ENCODE peak calls at places on chromosomes 11 and 22, in seven cellular contexts. B, W, F, C, D, J and M are unnamed samples.

GRCh38 chr11:134331565-134332188 is at the start of gene GLB1L2:
- DNase-seq in J (no peak), B (peak; percentile 77), D (peak; percentile 94), W (no peak), C (peak; percentile 38), F (peak; percentile 74), M (peak; percentile 91)

GRCh38 chr11:74025467-74026166 is 16.7 kb upstream of the UCP3 start:
- DNase-seq in J (peak; percentile 34), C (peak; percentile 19), F (no peak), B (no peak), W (no peak), D (no peak), M (no peak)

GRCh38 chr22:47292546-47293320 is 530.3 kb downstream of the TBC1D22A start:
- DNase-seq in W (no peak), F (no peak), C (peak; percentile 22), B (no peak), D (peak; percentile 17), J (peak; percentile 58), M (no peak)

GRCh38 chr22:38850941-38851849 is 7.4 kb upstream of the NPTXR start:
- DNase-seq in C (peak; percentile 60), B (no peak), F (no peak), D (no peak), W (no peak), J (peak; percentile 60), M (no peak)

GRCh38 chr11:40508307-40508706 is 951.1 kb downstream of the LRRC4C start:
- DNase-seq in C (no peak), W (no peak), J (no peak), D (no peak), F (no peak), B (no peak), M (no peak)

GRCh38 chr22:35568751-35569725 is 28.4 kb downstream of the RASD2 start:
- DNase-seq in W (no peak), D (no peak), J (peak; percentile 54), F (no peak), C (peak; percentile 32), B (no peak), M (no peak)

GRCh38 chr11:104033134-104033533 is 3.3 kb upstream of the DDI1 start:
- DNase-seq in J (peak; percentile 63), B (no peak), F (no peak), W (peak; percentile 56), C (peak; percentile 92), D (peak; percentile 72), M (no peak)

GRCh38 chr11:64516226-64516625 is 74.8 kb upstream of the SLC22A12 start:
- DNase-seq in J (no peak), W (no peak), D (no peak), F (no peak), C (no peak), B (no peak), M (no peak)

DNA sequence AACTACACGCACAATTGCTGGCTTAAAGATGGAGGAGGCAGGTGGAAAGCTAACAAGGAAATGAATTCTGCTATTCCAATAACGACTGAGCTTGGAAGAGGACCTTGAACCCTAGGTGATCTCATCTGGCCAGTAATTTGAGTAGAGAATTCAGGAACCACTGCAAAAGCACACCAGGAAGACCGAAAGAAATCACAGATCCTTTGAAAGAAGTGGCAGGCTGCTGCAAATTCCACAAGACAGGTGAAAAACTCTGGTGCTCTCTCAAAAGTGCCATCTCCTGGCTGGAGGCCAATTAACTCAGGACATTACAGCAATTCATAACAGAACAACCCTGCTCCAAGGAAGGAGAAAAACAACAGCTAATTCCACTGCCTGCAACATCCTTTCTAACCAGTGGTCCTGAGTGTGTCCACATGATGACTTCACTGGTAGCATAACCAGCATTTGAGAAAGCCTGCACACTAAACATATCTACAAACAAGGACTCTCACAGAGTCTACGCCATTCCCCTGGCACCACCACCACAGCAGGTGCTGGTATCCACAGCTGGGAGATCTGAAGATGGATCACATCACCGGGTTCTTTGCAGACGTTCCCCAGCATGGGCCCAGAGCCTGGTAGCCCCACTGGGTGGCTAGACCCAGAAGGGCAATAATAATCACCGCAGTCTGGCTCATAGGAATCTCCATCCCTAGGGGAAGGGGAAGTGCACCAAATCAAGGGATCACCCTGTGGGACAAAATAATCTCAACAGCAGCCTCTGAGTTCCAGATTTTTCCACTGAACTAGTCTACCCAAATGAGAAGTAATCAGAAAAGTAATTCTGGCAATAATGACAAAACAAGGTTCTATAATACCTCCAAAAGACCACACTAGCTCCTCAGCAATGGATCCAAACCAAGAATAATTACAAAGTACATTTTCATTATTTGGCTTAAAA is 44.9 kb upstream of the CLTCL1 start:
- DNase-seq in C (no peak), D (no peak), B (no peak), W (no peak), J (no peak), F (no peak), M (no peak)
- TF ChIP-seq CTCF in C (no peak), D (no peak), B (no peak), W (no peak), J (no peak), F (no peak), M (no peak)

GRCh38 chr22:25817092-25817943 is 75.3 kb downstream of the MYO18B start:
- DNase-seq in W (no peak), D (no peak), C (no peak), F (no peak), J (no peak), B (no peak), M (no peak)

GRCh38 chr22:25816522-25817059 is 74.6 kb downstream of the MYO18B start:
- DNase-seq in W (no peak), C (no peak), F (no peak), B (no peak), D (no peak), J (no peak), M (no peak)

GRCh38 chr22:25815561-25815960 is 73.6 kb downstream of the MYO18B start:
- DNase-seq in F (no peak), C (no peak), J (no peak), B (no peak), W (no peak), D (no peak), M (no peak)

GRCh38 chr22:25822344-25822743 is 80.4 kb downstream of the MYO18B start:
- DNase-seq in C (no peak), D (no peak), F (no peak), W (no peak), J (no peak), B (no peak), M (no peak)

DNA sequence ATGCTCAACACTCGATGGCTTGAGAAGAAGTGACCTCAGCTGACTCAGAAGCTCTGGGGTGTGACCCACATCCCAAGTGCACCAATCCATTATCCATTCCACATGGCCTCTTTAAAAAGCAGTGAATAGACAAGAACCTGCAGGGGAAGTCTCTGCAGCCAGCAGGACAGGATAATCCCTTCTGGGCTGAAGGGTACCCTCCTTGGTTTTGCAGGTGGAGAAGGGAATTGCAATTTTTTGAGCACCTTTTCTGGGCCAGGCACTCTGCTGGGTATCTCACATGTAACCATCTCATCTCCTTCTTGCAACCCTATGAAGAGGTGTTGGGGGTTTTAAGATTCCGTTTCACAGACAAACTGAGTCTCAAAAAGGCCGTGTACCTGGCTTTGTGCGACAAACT is 76.6 kb downstream of the MYO18B start:
- DNase-seq in F (no peak), B (no peak), C (no peak), J (no peak), D (no peak), W (no peak), M (no peak)
- TF ChIP-seq CTCF in F (no peak), B (no peak), C (no peak), J (no peak), D (no peak), W (no peak), M (no peak)

DNA sequence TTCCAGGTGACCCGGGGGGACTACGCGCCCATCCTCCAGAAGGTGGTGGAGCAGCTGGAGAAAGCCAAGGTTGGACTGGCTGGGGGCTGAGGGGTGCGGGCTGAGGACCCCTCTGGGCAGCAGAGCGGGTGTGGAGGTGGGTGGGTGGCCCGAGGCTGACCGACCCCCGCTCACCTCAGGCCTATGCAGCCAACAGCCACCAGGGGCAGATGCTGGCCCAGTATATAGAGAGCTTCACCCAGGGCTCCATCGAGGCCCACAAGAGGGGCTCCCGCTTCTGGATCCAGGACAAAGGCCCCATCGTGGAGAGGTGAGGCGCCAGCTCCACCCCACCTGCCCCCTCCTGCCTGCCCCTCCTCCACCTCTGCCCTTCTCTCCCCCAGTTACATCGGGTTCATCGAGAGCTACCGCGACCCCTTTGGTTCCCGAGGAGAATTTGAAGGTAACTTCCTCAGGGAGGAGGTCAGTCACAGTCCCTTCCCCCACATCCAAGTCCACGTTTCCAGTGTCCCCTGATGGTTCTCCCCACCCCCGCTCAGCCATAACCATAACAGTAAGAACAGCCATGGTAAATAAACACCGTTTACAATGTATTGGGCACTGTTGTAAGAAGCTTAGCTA is 11.2 kb downstream of the DPP3 start:
- DNase-seq in F (no peak), D (no peak), W (no peak), C (no peak), B (peak; percentile 51), J (no peak), M (no peak)
- TF ChIP-seq CTCF in F (no peak), D (peak; percentile 77), W (peak; percentile 27), C (peak; percentile 48), B (peak; percentile 63), J (peak; percentile 65), M (peak; percentile 24)

DNA sequence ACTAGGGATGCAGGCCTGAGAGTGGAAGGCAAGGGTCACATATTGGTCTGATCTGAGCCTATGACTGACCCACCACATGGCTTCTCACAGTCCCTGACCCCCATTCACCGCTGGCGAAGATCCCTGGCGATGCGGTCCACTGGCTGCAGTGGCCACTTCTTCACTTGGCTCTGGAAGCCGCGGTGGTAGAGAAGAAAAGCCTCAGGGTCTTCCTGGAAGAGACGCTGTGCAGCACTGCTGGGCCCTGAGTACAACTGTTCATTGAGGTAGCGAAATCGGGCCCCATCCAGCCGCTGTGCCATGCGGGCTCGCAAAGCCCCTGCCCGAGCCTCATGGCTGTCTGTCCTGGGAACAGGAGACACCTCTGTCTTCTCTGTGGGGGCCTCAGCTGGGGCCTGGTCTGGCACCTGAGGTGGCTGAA is 2.4 kb downstream of the RRP8 start:
- DNase-seq in W (no peak), C (no peak), D (no peak), B (peak; percentile 2), J (no peak), F (no peak), M (no peak)
- TF ChIP-seq CTCF in W (no peak), C (no peak), D (no peak), B (no peak), J (no peak), F (no peak), M (no peak)

DNA sequence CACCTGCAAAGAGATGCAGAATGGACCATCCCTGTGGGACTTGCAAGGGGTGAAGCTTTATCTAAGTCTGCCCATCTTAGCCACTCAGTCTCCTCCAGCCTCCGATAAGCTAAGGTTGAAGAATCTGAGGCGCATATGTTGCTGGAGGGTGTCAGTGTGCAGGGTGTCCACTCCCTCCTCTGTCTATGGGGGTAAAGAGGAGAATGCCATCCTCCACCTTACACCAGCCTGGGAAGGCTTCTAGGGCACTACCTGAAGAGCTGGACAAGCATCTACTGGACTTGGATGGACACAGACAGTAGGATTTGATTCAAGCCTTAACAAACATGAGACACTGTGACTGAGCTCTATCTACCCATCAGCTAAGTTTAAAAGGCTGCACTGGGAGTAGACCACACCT is 46.5 kb downstream of the TMEM123 start:
- DNase-seq in J (no peak), C (no peak), W (no peak), D (no peak), F (no peak), B (no peak), M (no peak)
- TF ChIP-seq CTCF in J (no peak), C (no peak), W (no peak), D (no peak), F (no peak), B (no peak), M (no peak)

DNA sequence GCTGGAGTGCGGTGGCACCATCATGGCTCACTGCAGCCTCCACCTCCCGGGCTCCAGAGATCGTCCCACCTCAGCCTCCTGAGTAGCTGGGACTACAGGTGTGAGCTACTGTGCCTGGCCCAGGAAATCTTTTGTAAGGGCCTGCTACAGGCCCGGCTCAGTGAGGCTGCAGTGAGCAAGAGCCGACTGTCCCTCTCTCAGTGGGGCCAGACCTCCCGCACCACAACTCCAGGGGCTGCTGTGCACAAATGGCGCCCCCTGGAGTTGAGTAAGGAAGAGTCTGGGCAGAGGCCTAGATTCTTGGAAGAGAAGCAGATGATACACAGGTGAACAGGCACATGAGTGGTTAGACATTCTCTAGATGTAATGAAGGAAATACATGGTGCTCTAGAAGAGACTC is 7.0 kb downstream of the SERHL2 start:
- DNase-seq in B (peak; percentile 29), F (no peak), W (no peak), D (no peak), C (peak; percentile 24), J (peak; percentile 5), M (no peak)
- TF ChIP-seq CTCF in B (peak; percentile 68), F (peak; percentile 31), W (peak; percentile 31), D (peak; percentile 44), C (peak; percentile 47), J (peak; percentile 63), M (peak; percentile 41)